ENCODE peak calls at places on chromosomes 1 and 21, in nine cellular contexts. F is iPS-NIHi11, I is bronchial epithelial cell, Q is fibroblast of the conjunctiva, C is left cardiac atrium, H is Karpas-422, R is HEK293T, N is Right ventricle myocardium inferior, O is endothelial cell. W is an unnamed sample.

GRCh38 chr1:205172729-205173366 is 38.7 kb downstream of the DSTYK start:
- DNase-seq in F (no peak), I (peak), Q (peak), C (no peak), H (no peak), R (no peak), N (no peak), O (no peak), W (peak)

GRCh38 chr21:33293811-33294216 is 27.6 kb downstream of the IL10RB start:
- DNase-seq in F (no peak), I (peak), Q (no peak), C (no peak), H (no peak), R (no peak), N (no peak), O (no peak), W (peak)

GRCh38 chr21:30329203-30329868 is 8.2 kb downstream of the KRTAP27-1 start:
- DNase-seq in F (no peak), I (peak), Q (no peak), C (no peak), H (no peak), R (no peak), N (no peak), O (no peak), W (peak)

GRCh38 chr1:114725230-114725629 is 8.7 kb upstream of the NRAS start:
- DNase-seq in F (no peak), I (no peak), Q (no peak), C (no peak), H (no peak), R (no peak), N (no peak), O (no peak), W (no peak)

GRCh38 chr1:215631489-215631888 is 64.4 kb downstream of the KCTD3 start:
- DNase-seq in F (peak), I (peak), Q (no peak), C (no peak), H (no peak), R (no peak), N (no peak), O (no peak), W (peak)

GRCh38 chr21:40204956-40205355 is 337.7 kb downstream of the PCP4 start:
- DNase-seq in F (no peak), I (no peak), Q (no peak), C (no peak), H (no peak), R (no peak), N (no peak), O (no peak), W (no peak)

GRCh38 chr1:224223819-224224714 is 41.0 kb downstream of the DEGS1 start:
- DNase-seq in F (peak), I (peak), Q (peak), C (no peak), H (no peak), R (no peak), N (no peak), O (no peak), W (peak)

GRCh38 chr1:32990887-32991286 is 26.3 kb upstream of the RNF19B start:
- DNase-seq in F (no peak), I (peak), Q (no peak), C (no peak), H (no peak), R (no peak), N (no peak), O (no peak), W (no peak)

GRCh38 chr21:28789571-28789970 is 203.1 kb downstream of the LTN1 start:
- DNase-seq in F (no peak), I (peak), Q (no peak), C (no peak), H (no peak), R (no peak), N (no peak), O (no peak), W (no peak)

GRCh38 chr1:156705321-156705917 is at the start of gene CRABP2:
- DNase-seq in F (no peak), I (no peak), Q (no peak), C (no peak), H (no peak), R (peak), N (peak), O (peak), W (peak)

GRCh38 chr1:21589618-21590017 is 79.5 kb downstream of the RAP1GAP start:
- DNase-seq in F (no peak), I (no peak), Q (no peak), C (no peak), H (no peak), R (no peak), N (no peak), O (no peak), W (no peak)

GRCh38 chr21:46425061-46425460 is 33.6 kb upstream of the DIP2A start:
- DNase-seq in F (no peak), I (no peak), Q (no peak), C (no peak), H (no peak), R (no peak), N (peak), O (no peak), W (no peak)

GRCh38 chr1:6157132-6157527 is 23.0 kb downstream of the CHD5 start:
- DNase-seq in F (no peak), I (no peak), Q (no peak), C (no peak), H (no peak), R (no peak), N (no peak), O (no peak), W (peak)

GRCh38 chr1:116377564-116378529 is 4.8 kb downstream of the ATP1A1 start:
- DNase-seq in F (no peak), I (peak), Q (peak), C (peak), H (peak), R (no peak), N (peak), O (no peak), W (peak)

GRCh38 chr1:1320666-1321448 is 3.6 kb downstream of the INTS11 start:
- DNase-seq in F (no peak), I (no peak), Q (no peak), C (no peak), H (no peak), R (no peak), N (no peak), O (no peak), W (no peak)

GRCh38 chr1:172680733-172681275 is 21.9 kb downstream of the FASLG start:
- DNase-seq in F (no peak), I (no peak), Q (no peak), C (no peak), H (no peak), R (no peak), N (no peak), O (no peak), W (no peak)

GRCh38 chr1:110084226-110085078 is 14.0 kb upstream of the ALX3 start:
- DNase-seq in F (peak), I (no peak), Q (no peak), C (peak), H (no peak), R (no peak), N (peak), O (no peak), W (no peak)

GRCh38 chr1:150109567-150109966 is 40.1 kb upstream of the PLEKHO1 start:
- DNase-seq in F (no peak), I (no peak), Q (no peak), C (no peak), H (no peak), R (no peak), N (no peak), O (no peak), W (no peak)

GRCh38 chr1:176252191-176252590 is 45.1 kb upstream of the COP1 start:
- DNase-seq in F (no peak), I (no peak), Q (no peak), C (no peak), H (no peak), R (no peak), N (no peak), O (no peak), W (no peak)

GRCh38 chr1:24945354-24946326 is 15.6 kb upstream of the RUNX3 start:
- DNase-seq in F (no peak), I (no peak), Q (no peak), C (no peak), H (no peak), R (no peak), N (no peak), O (no peak), W (no peak)

GRCh38 chr1:31144442-31144841 is 78.9 kb upstream of the PUM1 start:
- DNase-seq in F (no peak), I (no peak), Q (no peak), C (no peak), H (no peak), R (no peak), N (no peak), O (no peak), W (no peak)

GRCh38 chr1:79232831-79233230 is 226.3 kb upstream of the ADGRL4 start:
- DNase-seq in F (no peak), I (no peak), Q (no peak), C (no peak), H (no peak), R (no peak), N (no peak), O (no peak), W (no peak)

GRCh38 chr1:91501527-91501859 is 842 bp downstream of the CDC7 start:
- DNase-seq in F (peak), I (peak), Q (no peak), C (no peak), H (peak), R (peak), N (no peak), O (no peak), W (no peak)

GRCh38 chr1:47194314-47194713 is 4.5 kb upstream of the PDZK1IP1 start:
- DNase-seq in F (no peak), I (no peak), Q (no peak), C (no peak), H (no peak), R (no peak), N (no peak), O (no peak), W (no peak)

GRCh38 chr1:32241011-32241763 is 5.8 kb upstream of the FAM167B start:
- DNase-seq in F (peak), I (peak), Q (no peak), C (peak), H (peak), R (no peak), N (no peak), O (peak), W (peak)

GRCh38 chr1:82386365-82387069 is 585.8 kb downstream of the ADGRL2 start:
- DNase-seq in F (no peak), I (peak), Q (no peak), C (no peak), H (no peak), R (no peak), N (no peak), O (no peak), W (no peak)

GRCh38 chr1:147545133-147545532 is 3.8 kb downstream of the BCL9 start:
- DNase-seq in F (peak), I (peak), Q (peak), C (peak), H (peak), R (no peak), N (no peak), O (no peak), W (peak)

GRCh38 chr1:31588751-31589515 is 12.6 kb downstream of the TINAGL1 start:
- DNase-seq in F (peak), I (no peak), Q (no peak), C (peak), H (no peak), R (no peak), N (no peak), O (peak), W (peak)

GRCh38 chr1:239719642-239720258 is 333.4 kb downstream of the CHRM3 start:
- DNase-seq in F (no peak), I (no peak), Q (no peak), C (no peak), H (no peak), R (no peak), N (no peak), O (peak), W (no peak)

GRCh38 chr1:4761324-4761723 is 106.9 kb downstream of the AJAP1 start:
- DNase-seq in F (no peak), I (no peak), Q (no peak), C (no peak), H (no peak), R (no peak), N (no peak), O (no peak), W (no peak)

GRCh38 chr1:65429806-65430205 is 9.3 kb downstream of the LEPR start:
- DNase-seq in F (no peak), I (peak), Q (peak), C (no peak), H (no peak), R (no peak), N (no peak), O (no peak), W (peak)

GRCh38 chr21:28737671-28738279 is 254.9 kb downstream of the LTN1 start:
- DNase-seq in F (no peak), I (peak), Q (no peak), C (no peak), H (no peak), R (no peak), N (no peak), O (no peak), W (peak)

GRCh38 chr21:42474043-42474831 is 21.8 kb downstream of the RSPH1 start:
- DNase-seq in F (peak), I (peak), Q (no peak), C (no peak), H (no peak), R (no peak), N (no peak), O (no peak), W (peak)

GRCh38 chr1:205285391-205286101 is 36.0 kb downstream of the NUAK2 start:
- DNase-seq in F (no peak), I (no peak), Q (no peak), C (no peak), H (peak), R (no peak), N (no peak), O (no peak), W (no peak)

GRCh38 chr1:185058886-185059285 is 13.5 kb downstream of the RNF2 start:
- DNase-seq in F (no peak), I (no peak), Q (no peak), C (no peak), H (no peak), R (no peak), N (no peak), O (no peak), W (no peak)

GRCh38 chr1:15985611-15986272 is 9.8 kb upstream of the ZBTB17 start:
- DNase-seq in F (no peak), I (peak), Q (no peak), C (no peak), H (no peak), R (no peak), N (no peak), O (no peak), W (peak)

GRCh38 chr1:44994306-44994898 is 8.0 kb upstream of the EIF2B3 start:
- DNase-seq in F (no peak), I (no peak), Q (no peak), C (no peak), H (no peak), R (no peak), N (no peak), O (no peak), W (no peak)

GRCh38 chr1:54227091-54227602 is 27.2 kb downstream of the MRPL37 start:
- DNase-seq in F (peak), I (no peak), Q (no peak), C (no peak), H (no peak), R (no peak), N (peak), O (no peak), W (peak)

GRCh38 chr1:185652348-185652747 is 81.8 kb upstream of the HMCN1 start:
- DNase-seq in F (no peak), I (peak), Q (no peak), C (no peak), H (peak), R (peak), N (no peak), O (no peak), W (peak)

W was measured in PC-3.